ENCODE peak calls at places on chromosomes 2 and 18, in four cellular contexts. B, C, H and A are unnamed samples.

GRCh38 chr2:38650012-38650411 is 15.9 kb upstream of the GALM start:
- DNase-seq in B (no peak), C (no peak), H (no peak), A (no peak)

GRCh38 chr2:234469251-234469845 is 27.5 kb downstream of the ARL4C start:
- DNase-seq in B (peak), C (no peak), H (no peak), A (no peak)

GRCh38 chr2:31523871-31524492 is 56.8 kb downstream of the SRD5A2 start:
- DNase-seq in B (peak), C (peak), H (peak), A (peak)

GRCh38 chr2:212811036-212811805 is 272.6 kb upstream of the ERBB4 start:
- DNase-seq in B (no peak), C (peak), H (peak), A (no peak)

GRCh38 chr2:226057914-226058313 is 658.4 kb downstream of the NYAP2 start:
- DNase-seq in B (no peak), C (no peak), H (no peak), A (no peak)

GRCh38 chr2:236168110-236169067 is at the start of gene GBX2:
- DNase-seq in B (no peak), C (peak), H (peak), A (peak)

GRCh38 chr2:226426292-226426736 is 373.3 kb downstream of the IRS1 start:
- DNase-seq in B (peak), C (peak), H (peak), A (no peak)

GRCh38 chr2:105598853-105599252 is 145.9 kb upstream of the NCK2 start:
- DNase-seq in B (no peak), C (no peak), H (no peak), A (no peak)

GRCh38 chr2:109611467-109612095 is 2.2 kb downstream of the SEPTIN10 start:
- DNase-seq in B (peak), C (peak), H (peak), A (no peak)

GRCh38 chr2:23402205-23402740 is 17.3 kb downstream of the KLHL29 start:
- DNase-seq in B (peak), C (no peak), H (no peak), A (no peak)

GRCh38 chr2:183105402-183106134 is 18.7 kb upstream of the NUP35 start:
- DNase-seq in B (no peak), C (no peak), H (peak), A (no peak)

GRCh38 chr2:71607490-71607889 is 154.1 kb downstream of the DYSF start:
- DNase-seq in B (no peak), C (no peak), H (no peak), A (no peak)

GRCh38 chr18:9137168-9138066 is 836 bp downstream of the ANKRD12 start:
- DNase-seq in B (peak), C (peak), H (peak), A (peak)

GRCh38 chr2:44952143-44952805 is 10.8 kb downstream of the SIX3 start:
- DNase-seq in B (no peak), C (peak), H (peak), A (peak)

GRCh38 chr2:120771556-120772208 is 36.0 kb downstream of the GLI2 start:
- DNase-seq in B (no peak), C (peak), H (peak), A (no peak)

GRCh38 chr2:99729104-99729503 is 239.3 kb upstream of the REV1 start:
- DNase-seq in B (peak), C (peak), H (peak), A (no peak)

GRCh38 chr18:79900610-79901570 is 50.6 kb downstream of the SLC66A2 start:
- DNase-seq in B (no peak), C (no peak), H (no peak), A (no peak)

GRCh38 chr2:220785181-220785580 is 786.9 kb downstream of the EPHA4 start:
- DNase-seq in B (no peak), C (no peak), H (no peak), A (no peak)

GRCh38 chr2:176145085-176145969 is 6.0 kb upstream of the HOXD4 start:
- DNase-seq in B (no peak), C (no peak), H (no peak), A (no peak)

GRCh38 chr18:57220485-57220884 is 73.6 kb downstream of the BOD1L2 start:
- DNase-seq in B (no peak), C (no peak), H (no peak), A (no peak)

GRCh38 chr18:78805840-78806239 is 173.8 kb upstream of the SALL3 start:
- DNase-seq in B (no peak), C (no peak), H (no peak), A (no peak)